ENCODE peak calls at places on chromosomes 11 and 22, in six cellular contexts. Z, C, K, V, N and D are unnamed samples.

GRCh38 chr11:31375866-31376265 is 6.2 kb downstream of the DNAJC24 start:
- DNase-seq in Z (no peak), C (no peak), N (no peak), K (no peak), V (no peak), D (no peak)

GRCh38 chr22:26553056-26553752 is 36.7 kb downstream of the TPST2 start:
- DNase-seq in K (no peak), N (no peak), Z (no peak), C (peak), V (no peak), D (no peak)

GRCh38 chr11:36777302-36777701 is 179.3 kb upstream of the RAG2 start:
- DNase-seq in C (peak), V (no peak), K (no peak), N (no peak), Z (no peak), D (no peak)

GRCh38 chr11:118845369-118845768 is 38.3 kb upstream of the CXCR5 start:
- DNase-seq in V (no peak), N (no peak), Z (no peak), C (peak), K (no peak), D (no peak)

GRCh38 chr11:8289426-8290047 is 25.9 kb upstream of the LMO1 start:
- DNase-seq in V (no peak), K (no peak), Z (no peak), N (no peak), C (peak), D (no peak)

GRCh38 chr11:71490731-71491390 is 36.2 kb upstream of the KRTAP5-7 start:
- DNase-seq in C (no peak), K (no peak), V (no peak), Z (no peak), N (no peak), D (no peak)

GRCh38 chr11:13705710-13706109 is 37.2 kb downstream of the FAR1 start:
- DNase-seq in Z (no peak), N (no peak), K (no peak), C (no peak), V (no peak), D (no peak)

GRCh38 chr22:45863981-45864751 is 112.8 kb downstream of the WNT7B start:
- DNase-seq in C (peak), Z (peak), V (no peak), N (peak), K (no peak), D (peak)

GRCh38 chr22:27673839-27674238 is 127.7 kb downstream of the MN1 start:
- DNase-seq in C (no peak), Z (no peak), N (no peak), K (no peak), V (no peak), D (no peak)

GRCh38 chr22:36022162-36022561 is 6.5 kb downstream of the RBFOX2 start:
- DNase-seq in K (no peak), V (no peak), C (peak), N (no peak), Z (no peak), D (no peak)

GRCh38 chr11:48122246-48122645 is 94.4 kb upstream of the OR4B1 start:
- DNase-seq in K (no peak), C (no peak), V (no peak), Z (no peak), N (no peak), D (no peak)

GRCh38 chr11:86370922-86371614 is 3.6 kb upstream of the CCDC81 start:
- DNase-seq in V (no peak), N (no peak), Z (no peak), K (no peak), C (peak), D (no peak)

GRCh38 chr11:133576351-133576750 is 44.0 kb upstream of the OPCML start:
- DNase-seq in Z (no peak), V (no peak), N (no peak), C (no peak), K (no peak), D (no peak)

GRCh38 chr11:67279589-67280340 is 9.3 kb upstream of the ANKRD13D start:
- DNase-seq in K (no peak), Z (no peak), C (no peak), V (no peak), N (no peak), D (no peak)

GRCh38 chr22:37553725-37554124 is 6.6 kb upstream of the CDC42EP1 start:
- DNase-seq in N (no peak), K (no peak), V (no peak), Z (no peak), C (no peak), D (no peak)

GRCh38 chr11:57567210-57567511 is 311 bp downstream of the UBE2L6 start:
- DNase-seq in V (no peak), N (peak), K (no peak), Z (no peak), C (no peak), D (no peak)

GRCh38 chr11:44351898-44352498 is 42.1 kb upstream of the ALX4 start:
- DNase-seq in V (no peak), C (peak), K (no peak), N (no peak), Z (no peak), D (no peak)